ENCODE peak calls at places on chromosomes 11 and 22, in six cellular contexts. V is mucosa of descending colon, H is BE2C, N is uterus, L is right atrium auricular region, P is heart left ventricle. B is an unnamed sample. For H3K36me3, the result is how much of the 10 kb centered on the place peaks cover.

GRCh38 chr11:78535920-78536319 is 38.7 kb downstream of the NARS2 start:
- DNase-seq in V (no peak), H (no peak), N (no peak), L (no peak), P (no peak), B (no peak)

GRCh38 chr11:12917830-12918229 is 91.3 kb upstream of the RASSF10 start:
- DNase-seq in V (no peak), H (no peak), N (no peak), L (no peak), P (no peak), B (no peak)

GRCh38 chr11:35047179-35047578 is 91.8 kb upstream of the CD44 start:
- DNase-seq in V (no peak), H (no peak), N (no peak), L (no peak), P (no peak), B (no peak)

GRCh38 chr22:35743466-35743865 is 25.8 kb downstream of the APOL5 start:
- DNase-seq in V (no peak), H (no peak), N (no peak), L (no peak), P (no peak), B (no peak)

GRCh38 chr22:43155789-43156188 is 4.4 kb downstream of the TSPO start:
- DNase-seq in V (peak), H (peak), N (no peak), L (no peak), P (no peak), B (no peak)

GRCh38 chr22:21961886-21962654 is 9.4 kb upstream of the PPM1F start:
- DNase-seq in V (no peak), H (no peak), N (no peak), L (no peak), P (peak), B (peak)

GRCh38 chr11:69018924-69019323 is 5.9 kb upstream of the MRGPRF start:
- DNase-seq in V (no peak), H (no peak), N (peak), L (no peak), P (no peak), B (no peak)

GRCh38 chr22:37077802-37078448 is 26.4 kb downstream of the KCTD17 start:
- DNase-seq in V (peak), H (peak), N (peak), L (peak), P (no peak), B (peak)

GRCh38 chr11:125968363-125968762 is 22.5 kb downstream of the VSIG10L2 start:
- DNase-seq in V (no peak), H (no peak), N (no peak), L (no peak), P (no peak), B (no peak)

GRCh38 chr11:69396051-69396947 is 85.2 kb upstream of the LINC01488 start:
- DNase-seq in V (no peak), H (no peak), N (no peak), L (no peak), P (peak), B (no peak)

GRCh38 chr22:42780070-42780540 is 59.4 kb upstream of the A4GALT start:
- DNase-seq in V (no peak), H (peak), N (no peak), L (no peak), P (no peak), B (peak)

GRCh38 chr11:21541226-21541625 is 651.7 kb upstream of the ANO5 start:
- DNase-seq in V (no peak), H (no peak), N (no peak), L (no peak), P (no peak), B (no peak)

GRCh38 chr11:125517116-125517804 is 21.2 kb upstream of the FEZ1 start:
- DNase-seq in V (no peak), H (no peak), N (peak), L (no peak), P (no peak), B (peak)

GRCh38 chr11:123560001-123560400 is 94.4 kb downstream of the SCN3B start:
- DNase-seq in V (no peak), H (peak), N (peak), L (peak), P (peak), B (peak)

GRCh38 chr11:22690891-22691290 is 24.5 kb downstream of the GAS2 start:
- DNase-seq in V (no peak), H (no peak), N (no peak), L (no peak), P (no peak), B (no peak)

GRCh38 chr11:111557425-111558111 is 17.0 kb downstream of the LAYN start:
- DNase-seq in V (no peak), H (no peak), N (no peak), L (no peak), P (no peak), B (no peak)

GRCh38 chr22:46389081-46389480 is 53.6 kb downstream of the TRMU start:
- DNase-seq in V (no peak), H (no peak), N (no peak), L (no peak), P (no peak), B (no peak)

GRCh38 chr11:61955416-61956135 is 5.4 kb downstream of the BEST1 start:
- DNase-seq in V (peak), H (no peak), N (peak), L (peak), P (peak), B (peak)

GRCh38 chr22:42635531-42635930 is 4.9 kb downstream of the ATP5MGL start:
- DNase-seq in V (peak), H (no peak), N (no peak), L (peak), P (peak), B (peak)

GRCh38 chr22:39136317-39136716 is 16.2 kb downstream of the CBX7 start:
- DNase-seq in V (no peak), H (no peak), N (no peak), L (no peak), P (no peak), B (no peak)

GRCh38 chr11:45025716-45026492 is 75.2 kb upstream of the TP53I11 start:
- DNase-seq in V (no peak), H (peak), N (no peak), L (peak), P (peak), B (peak)

GRCh38 chr11:107014871-107015270 is 3.4 kb downstream of the GUCY1A2 start:
- DNase-seq in V (no peak), H (no peak), N (no peak), L (no peak), P (no peak), B (no peak)

GRCh38 chr11:19980388-19980787 is 179.9 kb downstream of the DBX1 start:
- DNase-seq in V (no peak), H (no peak), N (no peak), L (no peak), P (no peak), B (no peak)

GRCh38 chr11:123300874-123301695 is 106.0 kb upstream of the CLMP start:
- DNase-seq in V (no peak), H (no peak), N (no peak), L (no peak), P (no peak), B (peak)

GRCh38 chr11:14644396-14645246 is 1.0 kb downstream of the PDE3B start:
- DNase-seq in V (peak), H (peak), N (no peak), L (no peak), P (peak), B (peak)
- TF ChIP-seq CTCF in V (no peak), H (no peak), N (no peak), L (no peak), P (no peak), B (no peak)

DNA sequence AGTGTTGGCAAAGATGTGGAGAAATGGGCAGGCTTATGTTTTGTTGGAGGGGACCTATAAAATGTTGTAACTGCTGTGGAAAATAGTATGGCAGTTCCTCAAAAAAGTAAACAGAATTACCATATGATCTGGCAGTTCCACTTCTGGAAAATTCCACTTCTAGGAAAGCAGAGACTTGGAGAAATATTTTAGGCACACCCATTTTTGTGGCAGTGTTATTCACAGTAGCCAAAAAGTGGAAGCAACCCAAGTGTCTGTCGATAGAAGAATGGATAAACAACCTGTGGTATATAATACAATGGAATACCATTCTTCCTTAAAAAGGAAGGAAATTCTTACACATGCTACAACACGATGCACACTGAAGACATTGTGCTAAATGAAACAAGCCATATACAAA is 57.0 kb upstream of the ADORA2A start:
- DNase-seq in V (no peak), H (no peak), N (no peak), L (no peak), P (no peak), B (no peak)
- H3K36me3 ChIP-seq in V (under half), H (half or more), N (under half), L (half or more), P (half or more), B (under half)

GRCh38 chr22:40346178-40347064 is at the start of gene ADSL:
- DNase-seq in V (peak), H (peak), N (peak), L (peak), P (peak), B (peak)
- TF ChIP-seq CTCF in V (no peak), H (no peak), N (peak), L (no peak), P (no peak), B (peak)

GRCh38 chr11:65528819-65529350 is 4.0 kb downstream of the SCYL1 start:
- DNase-seq in V (no peak), H (no peak), N (no peak), L (no peak), P (no peak), B (no peak)
- H3K36me3 ChIP-seq in V (under half), H (under half), N (under half), L (half or more), P (half or more), B (under half)

GRCh38 chr11:115612331-115612730 is 108.1 kb upstream of the CADM1 start:
- DNase-seq in V (no peak), H (no peak), N (no peak), L (no peak), P (no peak), B (no peak)

GRCh38 chr11:115613004-115613403 is 108.8 kb upstream of the CADM1 start:
- DNase-seq in V (no peak), H (no peak), N (no peak), L (no peak), P (no peak), B (no peak)

GRCh38 chr11:115611343-115611742 is 107.1 kb upstream of the CADM1 start:
- DNase-seq in V (no peak), H (no peak), N (no peak), L (no peak), P (no peak), B (no peak)

GRCh38 chr11:115616941-115617340 is 112.7 kb upstream of the CADM1 start:
- DNase-seq in V (no peak), H (peak), N (peak), L (no peak), P (peak), B (peak)

GRCh38 chr11:115613986-115614625 is 109.9 kb upstream of the CADM1 start:
- DNase-seq in V (no peak), H (no peak), N (no peak), L (no peak), P (no peak), B (no peak)
- TF ChIP-seq CTCF in V (no peak), H (no peak), N (no peak), L (no peak), P (no peak), B (no peak)

GRCh38 chr22:45331486-45331885 is 21.8 kb downstream of the FAM118A start:
- DNase-seq in V (no peak), H (no peak), N (no peak), L (no peak), P (no peak), B (no peak)

GRCh38 chr22:45332001-45332400 is 22.3 kb downstream of the FAM118A start:
- DNase-seq in V (no peak), H (no peak), N (no peak), L (no peak), P (no peak), B (no peak)

GRCh38 chr22:45328822-45329535 is 19.2 kb downstream of the FAM118A start:
- DNase-seq in V (no peak), H (peak), N (no peak), L (no peak), P (no peak), B (no peak)

GRCh38 chr22:45330548-45330947 is 20.8 kb downstream of the FAM118A start:
- DNase-seq in V (no peak), H (no peak), N (no peak), L (no peak), P (no peak), B (no peak)

GRCh38 chr22:45329536-45329936 is 19.8 kb downstream of the FAM118A start:
- DNase-seq in V (no peak), H (peak), N (no peak), L (no peak), P (peak), B (no peak)
- H3K36me3 ChIP-seq in V (under half), H (half or more), N (under half), L (under half), P (half or more), B (under half)

GRCh38 chr22:41481131-41481830 is 12.4 kb downstream of the ACO2 start:
- DNase-seq in V (no peak), H (no peak), N (peak), L (peak), P (peak), B (peak)

GRCh38 chr22:41478891-41479521 is 10.1 kb downstream of the ACO2 start:
- DNase-seq in V (no peak), H (peak), N (no peak), L (no peak), P (no peak), B (peak)

GRCh38 chr22:41478473-41478872 is 9.6 kb downstream of the ACO2 start:
- DNase-seq in V (no peak), H (no peak), N (no peak), L (no peak), P (no peak), B (no peak)

GRCh38 chr22:41480397-41480735 is 11.4 kb downstream of the ACO2 start:
- DNase-seq in V (no peak), H (no peak), N (no peak), L (no peak), P (no peak), B (no peak)

GRCh38 chr22:41479671-41480396 is 10.9 kb downstream of the ACO2 start:
- DNase-seq in V (no peak), H (no peak), N (no peak), L (no peak), P (no peak), B (no peak)
- TF ChIP-seq CTCF in V (no peak), H (no peak), N (no peak), L (no peak), P (no peak), B (no peak)

GRCh38 chr11:63920870-63921417 is 4.0 kb upstream of the RCOR2 start:
- DNase-seq in V (no peak), H (no peak), N (no peak), L (no peak), P (peak), B (no peak)
- H3K36me3 ChIP-seq in V (under half), H (under half), N (under half), L (under half), P (under half), B (under half)